ENCODE peak calls at places on chromosomes 11 and 22, in ten cellular contexts. One of them, this sample, is unnamed.

GRCh38 chr11:131486937-131487336 is 116.5 kb downstream of the NTM start:
- DNase-seq in psoas muscle: no peak
- DNase-seq in colonic mucosa: no peak
- DNase-seq in progenitor cell of endocrine pancreas: no peak
- DNase-seq in foreskin fibroblast: no peak
- DNase-seq in uterus: no peak
- DNase-seq in foreskin keratinocyte: no peak
- DNase-seq in stomach: no peak
- DNase-seq in HFFc6: no peak
- DNase-seq in kidney: no peak
- DNase-seq in this sample: no peak

GRCh38 chr11:2417856-2418705 is 17.5 kb downstream of the TSSC4 start:
- DNase-seq in progenitor cell of endocrine pancreas: no peak
- DNase-seq in HFFc6: no peak
- DNase-seq in stomach: no peak
- DNase-seq in uterus: peak; percentile 13
- DNase-seq in foreskin keratinocyte: no peak
- DNase-seq in foreskin fibroblast: no peak
- DNase-seq in kidney: peak; percentile 78
- DNase-seq in psoas muscle: no peak
- DNase-seq in colonic mucosa: no peak
- DNase-seq in this sample: no peak

GRCh38 chr11:113722221-113722620 is 16.1 kb upstream of the TMPRSS5 start:
- DNase-seq in kidney: no peak
- DNase-seq in foreskin keratinocyte: no peak
- DNase-seq in stomach: no peak
- DNase-seq in foreskin fibroblast: no peak
- DNase-seq in colonic mucosa: no peak
- DNase-seq in HFFc6: no peak
- DNase-seq in progenitor cell of endocrine pancreas: no peak
- DNase-seq in psoas muscle: no peak
- DNase-seq in uterus: no peak
- DNase-seq in this sample: no peak

GRCh38 chr11:74453373-74453975 is 13.9 kb downstream of the KCNE3 start:
- DNase-seq in kidney: no peak
- DNase-seq in stomach: peak; percentile 79
- DNase-seq in psoas muscle: peak; percentile 59
- DNase-seq in colonic mucosa: peak; percentile 86
- DNase-seq in foreskin keratinocyte: no peak
- DNase-seq in progenitor cell of endocrine pancreas: peak; percentile 43
- DNase-seq in HFFc6: peak; percentile 25
- DNase-seq in uterus: peak; percentile 61
- DNase-seq in foreskin fibroblast: peak; percentile 31
- DNase-seq in this sample: no peak

GRCh38 chr11:118615282-118615979 is 8.0 kb downstream of the PHLDB1 start:
- DNase-seq in psoas muscle: no peak
- DNase-seq in uterus: no peak
- DNase-seq in stomach: no peak
- DNase-seq in kidney: peak; percentile 53
- DNase-seq in colonic mucosa: no peak
- DNase-seq in foreskin fibroblast: no peak
- DNase-seq in HFFc6: no peak
- DNase-seq in foreskin keratinocyte: no peak
- DNase-seq in progenitor cell of endocrine pancreas: peak; percentile 34
- DNase-seq in this sample: peak; percentile 72

GRCh38 chr22:47012589-47013365 is 250.3 kb downstream of the TBC1D22A start:
- DNase-seq in HFFc6: no peak
- DNase-seq in stomach: no peak
- DNase-seq in colonic mucosa: no peak
- DNase-seq in psoas muscle: no peak
- DNase-seq in uterus: no peak
- DNase-seq in foreskin fibroblast: no peak
- DNase-seq in progenitor cell of endocrine pancreas: no peak
- DNase-seq in foreskin keratinocyte: no peak
- DNase-seq in kidney: peak; percentile 47
- DNase-seq in this sample: no peak

GRCh38 chr11:33643167-33643817 is 57.3 kb downstream of the C11orf91 start:
- DNase-seq in HFFc6: no peak
- DNase-seq in progenitor cell of endocrine pancreas: no peak
- DNase-seq in stomach: no peak
- DNase-seq in colonic mucosa: no peak
- DNase-seq in psoas muscle: no peak
- DNase-seq in foreskin fibroblast: no peak
- DNase-seq in foreskin keratinocyte: no peak
- DNase-seq in kidney: no peak
- DNase-seq in uterus: no peak
- DNase-seq in this sample: no peak

GRCh38 chr22:22710719-22711531 is 66.5 kb downstream of the GGTLC2 start:
- DNase-seq in foreskin fibroblast: peak; percentile 45
- DNase-seq in psoas muscle: peak; percentile 47
- DNase-seq in kidney: peak; percentile 82
- DNase-seq in stomach: peak; percentile 74
- DNase-seq in colonic mucosa: peak; percentile 77
- DNase-seq in foreskin keratinocyte: no peak
- DNase-seq in progenitor cell of endocrine pancreas: peak; percentile 72
- DNase-seq in HFFc6: no peak
- DNase-seq in uterus: peak; percentile 26
- DNase-seq in this sample: no peak

GRCh38 chr11:126864934-126865333 is 135.6 kb downstream of the KIRREL3 start:
- DNase-seq in progenitor cell of endocrine pancreas: no peak
- DNase-seq in kidney: no peak
- DNase-seq in foreskin fibroblast: no peak
- DNase-seq in colonic mucosa: no peak
- DNase-seq in stomach: no peak
- DNase-seq in foreskin keratinocyte: no peak
- DNase-seq in uterus: no peak
- DNase-seq in HFFc6: no peak
- DNase-seq in psoas muscle: no peak
- DNase-seq in this sample: no peak

GRCh38 chr11:100445231-100445735 is 241.8 kb upstream of the ARHGAP42 start:
- DNase-seq in kidney: no peak
- DNase-seq in uterus: no peak
- DNase-seq in HFFc6: no peak
- DNase-seq in foreskin fibroblast: no peak
- DNase-seq in colonic mucosa: no peak
- DNase-seq in stomach: peak; percentile 62
- DNase-seq in psoas muscle: no peak
- DNase-seq in foreskin keratinocyte: no peak
- DNase-seq in progenitor cell of endocrine pancreas: no peak
- DNase-seq in this sample: no peak

GRCh38 chr11:64638829-64639228 is 47.8 kb downstream of the SLC22A12 start:
- DNase-seq in foreskin fibroblast: no peak
- DNase-seq in uterus: no peak
- DNase-seq in colonic mucosa: no peak
- DNase-seq in progenitor cell of endocrine pancreas: no peak
- DNase-seq in HFFc6: no peak
- DNase-seq in psoas muscle: no peak
- DNase-seq in kidney: no peak
- DNase-seq in foreskin keratinocyte: no peak
- DNase-seq in stomach: no peak
- DNase-seq in this sample: no peak

GRCh38 chr11:2775626-2776350 is 76.0 kb upstream of the KCNQ1OT1 start:
- DNase-seq in stomach: peak; percentile 17
- DNase-seq in foreskin fibroblast: no peak
- DNase-seq in progenitor cell of endocrine pancreas: peak; percentile 6
- DNase-seq in HFFc6: no peak
- DNase-seq in foreskin keratinocyte: no peak
- DNase-seq in colonic mucosa: peak; percentile 14
- DNase-seq in kidney: peak; percentile 71
- DNase-seq in psoas muscle: no peak
- DNase-seq in uterus: peak; percentile 12
- DNase-seq in this sample: peak; percentile 84

GRCh38 chr22:42697542-42698013 is 23.1 kb downstream of the A4GALT start:
- DNase-seq in psoas muscle: peak; percentile 91
- DNase-seq in HFFc6: peak; percentile 89
- DNase-seq in kidney: peak; percentile 93
- DNase-seq in colonic mucosa: peak; percentile 56
- DNase-seq in foreskin keratinocyte: peak; percentile 85
- DNase-seq in uterus: peak; percentile 87
- DNase-seq in foreskin fibroblast: peak; percentile 91
- DNase-seq in stomach: peak; percentile 66
- DNase-seq in progenitor cell of endocrine pancreas: no peak
- DNase-seq in this sample: no peak

GRCh38 chr22:39278040-39278439 is 33.3 kb upstream of the PDGFB start:
- DNase-seq in psoas muscle: peak; percentile 56
- DNase-seq in foreskin fibroblast: no peak
- DNase-seq in kidney: no peak
- DNase-seq in HFFc6: peak; percentile 52
- DNase-seq in foreskin keratinocyte: no peak
- DNase-seq in colonic mucosa: no peak
- DNase-seq in progenitor cell of endocrine pancreas: no peak
- DNase-seq in stomach: no peak
- DNase-seq in uterus: no peak
- DNase-seq in this sample: peak; percentile 84

GRCh38 chr11:62054484-62055121 is 69.2 kb upstream of the INCENP start:
- DNase-seq in uterus: peak; percentile 27
- DNase-seq in colonic mucosa: peak; percentile 60
- DNase-seq in HFFc6: peak; percentile 10
- DNase-seq in psoas muscle: no peak
- DNase-seq in progenitor cell of endocrine pancreas: no peak
- DNase-seq in foreskin keratinocyte: no peak
- DNase-seq in kidney: no peak
- DNase-seq in foreskin fibroblast: no peak
- DNase-seq in stomach: peak; percentile 48
- DNase-seq in this sample: no peak

GRCh38 chr11:109390752-109391151 is 31.2 kb upstream of the C11orf87 start:
- DNase-seq in uterus: no peak
- DNase-seq in kidney: no peak
- DNase-seq in foreskin fibroblast: no peak
- DNase-seq in colonic mucosa: no peak
- DNase-seq in HFFc6: no peak
- DNase-seq in foreskin keratinocyte: no peak
- DNase-seq in psoas muscle: no peak
- DNase-seq in progenitor cell of endocrine pancreas: no peak
- DNase-seq in stomach: no peak
- DNase-seq in this sample: no peak

GRCh38 chr11:69397732-69398131 is 83.7 kb upstream of the LINC01488 start:
- DNase-seq in progenitor cell of endocrine pancreas: no peak
- DNase-seq in HFFc6: no peak
- DNase-seq in kidney: no peak
- DNase-seq in stomach: no peak
- DNase-seq in uterus: no peak
- DNase-seq in colonic mucosa: no peak
- DNase-seq in foreskin keratinocyte: no peak
- DNase-seq in psoas muscle: no peak
- DNase-seq in foreskin fibroblast: no peak
- DNase-seq in this sample: no peak

DNA sequence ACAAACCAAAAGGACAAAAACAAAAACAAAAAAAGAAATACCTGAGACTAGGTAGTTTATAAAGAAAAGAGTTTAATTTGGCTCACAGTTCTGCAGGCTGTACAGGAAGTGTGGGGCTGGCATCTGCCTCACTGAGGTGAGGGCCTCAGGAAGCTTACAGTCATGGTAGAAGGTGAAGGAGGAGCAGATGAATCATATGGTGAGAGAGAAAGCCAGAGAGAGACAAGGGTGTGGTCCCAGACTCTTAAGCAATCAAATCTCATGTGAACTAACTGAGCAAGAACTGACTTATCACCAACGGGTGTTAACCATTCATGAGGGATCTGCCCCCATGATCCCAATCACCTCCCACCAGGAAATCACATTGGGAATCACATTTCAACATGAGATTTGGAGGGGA is 58.8 kb upstream of the ZBED5 start:
- DNase-seq in kidney: no peak
- DNase-seq in foreskin keratinocyte: no peak
- DNase-seq in colonic mucosa: no peak
- DNase-seq in stomach: no peak
- DNase-seq in psoas muscle: no peak
- DNase-seq in HFFc6: no peak
- DNase-seq in progenitor cell of endocrine pancreas: no peak
- DNase-seq in foreskin fibroblast: peak; percentile 57
- DNase-seq in uterus: no peak
- DNase-seq in this sample: no peak
- TF ChIP-seq CTCF in kidney: no peak
- TF ChIP-seq CTCF in foreskin keratinocyte: no peak
- TF ChIP-seq CTCF in colonic mucosa: no peak
- TF ChIP-seq CTCF in stomach: no peak
- TF ChIP-seq CTCF in psoas muscle: no peak
- TF ChIP-seq CTCF in HFFc6: no peak
- TF ChIP-seq CTCF in progenitor cell of endocrine pancreas: no peak
- TF ChIP-seq CTCF in foreskin fibroblast: no peak
- TF ChIP-seq CTCF in uterus: no peak
- TF ChIP-seq CTCF in this sample: no peak

GRCh38 chr22:36221799-36222751 is 17.3 kb downstream of the APOL2 start:
- DNase-seq in psoas muscle: peak; percentile 39
- DNase-seq in colonic mucosa: peak; percentile 41
- DNase-seq in foreskin fibroblast: no peak
- DNase-seq in uterus: no peak
- DNase-seq in HFFc6: no peak
- DNase-seq in progenitor cell of endocrine pancreas: peak; percentile 52
- DNase-seq in stomach: peak; percentile 68
- DNase-seq in foreskin keratinocyte: no peak
- DNase-seq in kidney: no peak
- DNase-seq in this sample: no peak
- TF ChIP-seq CTCF in psoas muscle: peak; percentile 65
- TF ChIP-seq CTCF in colonic mucosa: peak; percentile 47
- TF ChIP-seq CTCF in foreskin fibroblast: peak; percentile 60
- TF ChIP-seq CTCF in uterus: peak; percentile 72
- TF ChIP-seq CTCF in HFFc6: peak; percentile 76
- TF ChIP-seq CTCF in progenitor cell of endocrine pancreas: peak; percentile 69
- TF ChIP-seq CTCF in stomach: peak; percentile 67
- TF ChIP-seq CTCF in foreskin keratinocyte: peak; percentile 77
- TF ChIP-seq CTCF in kidney: peak; percentile 71
- TF ChIP-seq CTCF in this sample: peak; percentile 80

DNA sequence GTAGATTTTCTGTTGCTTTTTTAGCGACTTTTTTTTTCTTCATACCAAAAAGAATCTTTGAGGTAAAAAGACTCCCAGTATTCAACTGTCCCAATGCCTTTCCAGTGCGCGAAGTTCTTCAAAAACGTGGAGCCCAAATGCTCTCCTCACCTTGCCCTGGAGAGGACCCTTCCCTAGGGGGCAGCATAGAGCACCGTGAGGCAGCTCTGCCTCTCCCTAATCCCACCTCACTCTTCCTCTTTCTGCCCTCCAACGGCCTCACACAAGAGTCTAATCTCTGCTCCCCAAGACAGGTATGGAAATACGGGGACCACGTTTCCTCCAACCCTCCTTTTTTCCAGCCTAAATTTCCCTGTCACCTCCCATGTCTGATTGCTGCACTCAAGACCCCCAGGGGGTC is 117.5 kb upstream of the ALX4 start:
- DNase-seq in kidney: no peak
- DNase-seq in progenitor cell of endocrine pancreas: no peak
- DNase-seq in colonic mucosa: peak; percentile 18
- DNase-seq in HFFc6: no peak
- DNase-seq in foreskin fibroblast: no peak
- DNase-seq in stomach: no peak
- DNase-seq in foreskin keratinocyte: no peak
- DNase-seq in uterus: no peak
- DNase-seq in psoas muscle: no peak
- DNase-seq in this sample: no peak
- TF ChIP-seq CTCF in kidney: no peak
- TF ChIP-seq CTCF in progenitor cell of endocrine pancreas: peak; percentile 36
- TF ChIP-seq CTCF in colonic mucosa: no peak
- TF ChIP-seq CTCF in HFFc6: peak; percentile 45
- TF ChIP-seq CTCF in foreskin fibroblast: peak; percentile 5
- TF ChIP-seq CTCF in stomach: no peak
- TF ChIP-seq CTCF in foreskin keratinocyte: peak; percentile 36
- TF ChIP-seq CTCF in uterus: no peak
- TF ChIP-seq CTCF in psoas muscle: no peak
- TF ChIP-seq CTCF in this sample: peak; percentile 49

GRCh38 chr11:67262731-67263675 is 3.3 kb upstream of the GRK2 start:
- DNase-seq in stomach: peak; percentile 86
- DNase-seq in foreskin fibroblast: peak; percentile 76
- DNase-seq in uterus: peak; percentile 80
- DNase-seq in progenitor cell of endocrine pancreas: peak; percentile 67
- DNase-seq in foreskin keratinocyte: no peak
- DNase-seq in HFFc6: peak; percentile 75
- DNase-seq in colonic mucosa: peak; percentile 90
- DNase-seq in kidney: peak; percentile 92
- DNase-seq in psoas muscle: peak; percentile 81
- DNase-seq in this sample: no peak
- TF ChIP-seq CTCF in stomach: peak; percentile 85
- TF ChIP-seq CTCF in foreskin fibroblast: peak; percentile 84
- TF ChIP-seq CTCF in uterus: peak; percentile 83
- TF ChIP-seq CTCF in progenitor cell of endocrine pancreas: peak; percentile 79
- TF ChIP-seq CTCF in foreskin keratinocyte: peak; percentile 88
- TF ChIP-seq CTCF in HFFc6: peak; percentile 89
- TF ChIP-seq CTCF in colonic mucosa: peak; percentile 83
- TF ChIP-seq CTCF in kidney: peak; percentile 72
- TF ChIP-seq CTCF in psoas muscle: peak; percentile 79
- TF ChIP-seq CTCF in this sample: peak; percentile 92

This sample was measured in chondrocyte.